ENCODE peak calls at places on chromosomes 7 and 10, in seven cellular contexts. Z, X, K, G, Y, O and F are unnamed samples.

GRCh38 chr7:78038465-78039080 is 240.0 kb downstream of the PHTF2 start:
- DNase-seq in Z (no peak), X (no peak), K (no peak), G (no peak), Y (no peak), O (no peak), F (no peak)

GRCh38 chr10:43315535-43316245 is 48.8 kb upstream of the RASGEF1A start:
- DNase-seq in Z (no peak), X (no peak), K (no peak), G (no peak), Y (no peak), O (no peak), F (no peak)

GRCh38 chr7:100466830-100467605 is 3.0 kb upstream of the SPACDR start:
- DNase-seq in Z (no peak), X (no peak), K (no peak), G (no peak), Y (no peak), O (no peak), F (no peak)

GRCh38 chr10:323651-324293 is 188.5 kb downstream of the ZMYND11 start:
- DNase-seq in Z (peak; percentile 96), X (no peak), K (no peak), G (no peak), Y (no peak), O (peak; percentile 51), F (peak; percentile 69)

GRCh38 chr7:39493929-39494328 is 72.3 kb upstream of the YAE1 start:
- DNase-seq in Z (no peak), X (no peak), K (no peak), G (no peak), Y (no peak), O (no peak), F (no peak)

GRCh38 chr10:24917979-24918378 is 34.4 kb downstream of the PRTFDC1 start:
- DNase-seq in Z (no peak), X (no peak), K (no peak), G (no peak), Y (no peak), O (no peak), F (no peak)

GRCh38 chr10:83542774-83543291 is 596.5 kb upstream of the GHITM start:
- DNase-seq in Z (no peak), X (no peak), K (peak; percentile 2), G (no peak), Y (no peak), O (no peak), F (no peak)

GRCh38 chr10:4303045-4303444 is 518.0 kb upstream of the KLF6 start:
- DNase-seq in Z (no peak), X (no peak), K (no peak), G (no peak), Y (no peak), O (no peak), F (no peak)

GRCh38 chr10:61992059-61992460 is 90.6 kb downstream of the ARID5B start:
- DNase-seq in Z (no peak), X (no peak), K (no peak), G (no peak), Y (no peak), O (no peak), F (no peak)

GRCh38 chr7:149884016-149884415 is 10.2 kb downstream of the ATP6V0E2 start:
- DNase-seq in Z (no peak), X (no peak), K (no peak), G (no peak), Y (no peak), O (no peak), F (no peak)

GRCh38 chr10:18659784-18660561 is 742 bp downstream of the ARL5B start:
- DNase-seq in Z (peak; percentile 13), X (no peak), K (peak; percentile 34), G (peak; percentile 35), Y (peak; percentile 17), O (no peak), F (no peak)